ENCODE peak calls at places on chromosomes 6 and 20, in seven cellular contexts. D is activated CD4-positive, alpha-beta T cell treated with anti-CD3 and anti-CD28 coated beads, Interleukin-2, amount 50 U/mL, for 4 hours; W is cardiac muscle cell; P is HTR-8/SVneo; U is GDM1; S is SJSA1; M is HFFc6. Y is an unnamed sample.

GRCh38 chr20:59792300-59792699 is 141.1 kb downstream of the SYCP2 start:
- DNase-seq in S (peak), U (no peak), D (no peak), M (no peak), P (no peak), W (no peak), Y (no peak)

GRCh38 chr20:53889411-53890148 is 180.8 kb downstream of the BCAS1 start:
- DNase-seq in D (no peak), W (no peak), S (no peak), M (no peak), U (no peak), P (no peak), Y (no peak)

GRCh38 chr6:166286831-166287271 is 21.3 kb downstream of the PRR18 start:
- DNase-seq in U (no peak), S (no peak), W (peak), D (no peak), P (no peak), M (no peak), Y (no peak)

GRCh38 chr6:133243723-133244122 is 2.6 kb downstream of the EYA4 start:
- DNase-seq in U (no peak), D (no peak), M (no peak), W (no peak), P (no peak), S (no peak), Y (no peak)

GRCh38 chr6:167401525-167402194 is 76.8 kb downstream of the TTLL2 start:
- DNase-seq in P (no peak), D (no peak), W (no peak), U (no peak), S (no peak), M (no peak), Y (no peak)

GRCh38 chr6:26233608-26234420 is 131.2 kb upstream of the BTN3A2 start:
- DNase-seq in S (peak), D (peak), P (no peak), U (peak), M (peak), W (peak), Y (peak)

GRCh38 chr6:7818480-7819165 is 92.0 kb downstream of the TXNDC5 start:
- DNase-seq in W (peak), S (no peak), M (no peak), U (no peak), D (no peak), P (no peak), Y (no peak)

GRCh38 chr6:169101981-169102380 is 151.7 kb downstream of the THBS2 start:
- DNase-seq in M (peak), S (no peak), W (no peak), U (no peak), P (no peak), D (no peak), Y (no peak)

GRCh38 chr6:27168586-27169443 is 78.7 kb upstream of the PRSS16 start:
- DNase-seq in D (no peak), U (no peak), P (peak), W (no peak), M (peak), S (no peak), Y (no peak)

GRCh38 chr20:49870261-49870660 is 45.1 kb downstream of the SPATA2 start:
- DNase-seq in M (no peak), U (no peak), D (no peak), S (no peak), P (no peak), W (no peak), Y (no peak)

GRCh38 chr6:161951139-161951538 is 677.3 kb upstream of the AGPAT4 start:
- DNase-seq in W (no peak), U (no peak), P (no peak), D (no peak), S (no peak), M (no peak), Y (no peak)

GRCh38 chr6:50850223-50850751 is 31.6 kb downstream of the TFAP2B start:
- DNase-seq in W (peak), S (no peak), U (no peak), M (no peak), P (no peak), D (no peak), Y (no peak)

GRCh38 chr20:32521780-32522524 is 63.2 kb downstream of the NOL4L start:
- DNase-seq in D (peak), U (peak), M (peak), W (peak), P (peak), S (peak), Y (peak)

GRCh38 chr6:68880050-68880449 is 245.0 kb downstream of the ADGRB3 start:
- DNase-seq in W (no peak), P (no peak), D (no peak), U (no peak), M (no peak), S (no peak), Y (no peak)

GRCh38 chr6:42137192-42137753 is 5.1 kb downstream of the C6orf132 start:
- DNase-seq in P (no peak), S (no peak), W (no peak), M (no peak), U (no peak), D (no peak), Y (no peak)

GRCh38 chr6:3296537-3297453 is 38.0 kb downstream of the PSMG4 start:
- DNase-seq in D (no peak), U (no peak), S (peak), P (no peak), M (no peak), W (no peak), Y (no peak)

GRCh38 chr6:130296854-130297253 is 69.0 kb upstream of the TMEM200A start:
- DNase-seq in M (no peak), D (no peak), W (no peak), P (no peak), U (no peak), S (no peak), Y (no peak)

GRCh38 chr6:4348462-4349112 is 213.2 kb upstream of the ECI2 start:
- DNase-seq in W (no peak), S (peak), P (no peak), U (no peak), D (no peak), M (no peak), Y (no peak)

GRCh38 chr20:51387125-51387865 is 155.2 kb downstream of the NFATC2 start:
- DNase-seq in S (no peak), M (no peak), P (no peak), W (no peak), U (no peak), D (no peak), Y (no peak)

GRCh38 chr20:35171753-35172433 is at the start of gene PROCR:
- DNase-seq in P (peak), D (no peak), S (peak), W (peak), U (peak), M (peak), Y (no peak)

GRCh38 chr6:135163440-135163738 is 17.7 kb upstream of the MYB start:
- DNase-seq in P (no peak), D (peak), M (no peak), U (no peak), W (no peak), S (no peak), Y (peak)

GRCh38 chr6:52262620-52263344 is 18.5 kb upstream of the IL17F start:
- DNase-seq in U (no peak), P (no peak), D (no peak), W (no peak), M (no peak), S (no peak), Y (no peak)

GRCh38 chr6:108174371-108175175 is 8.8 kb downstream of the NR2E1 start:
- DNase-seq in U (peak), W (peak), S (no peak), M (no peak), D (no peak), P (no peak), Y (no peak)

Y was measured in activated T-cell treated with anti-CD3 and anti-CD28 coated beads, Interleukin-2, amount 50 U/mL, for 4 hours.